ENCODE peak calls at places on chromosomes 11 and 22, in five cellular contexts. One of them, this sample, is unnamed.

GRCh38 chr11:62536301-62536957 is 10.2 kb downstream of the AHNAK start:
- DNase-seq in lower lobe of right lung: no peak
- DNase-seq in HCT116: no peak
- DNase-seq in mammary epithelial cell: no peak
- DNase-seq in Peyer's patch: no peak
- DNase-seq in this sample: no peak

GRCh38 chr22:47283616-47284270 is 521.3 kb downstream of the TBC1D22A start:
- DNase-seq in HCT116: no peak
- DNase-seq in mammary epithelial cell: no peak
- DNase-seq in lower lobe of right lung: no peak
- DNase-seq in Peyer's patch: peak; percentile 41
- DNase-seq in this sample: peak; percentile 54

GRCh38 chr11:66279092-66279797 is 1.3 kb downstream of the CNIH2 start:
- DNase-seq in Peyer's patch: no peak
- DNase-seq in lower lobe of right lung: no peak
- DNase-seq in mammary epithelial cell: no peak
- DNase-seq in HCT116: no peak
- DNase-seq in this sample: no peak

GRCh38 chr11:116073854-116074837 is 569.9 kb upstream of the CADM1 start:
- DNase-seq in lower lobe of right lung: no peak
- DNase-seq in mammary epithelial cell: no peak
- DNase-seq in HCT116: no peak
- DNase-seq in Peyer's patch: no peak
- DNase-seq in this sample: no peak

GRCh38 chr22:23218867-23219251 is 38.5 kb downstream of the BCR start:
- DNase-seq in lower lobe of right lung: peak; percentile 87
- DNase-seq in Peyer's patch: peak; percentile 58
- DNase-seq in mammary epithelial cell: no peak
- DNase-seq in HCT116: no peak
- DNase-seq in this sample: peak; percentile 90

GRCh38 chr11:95154514-95154913 is 64.9 kb downstream of the ENDOD1 start:
- DNase-seq in Peyer's patch: no peak
- DNase-seq in HCT116: peak; percentile 41
- DNase-seq in mammary epithelial cell: peak; percentile 62
- DNase-seq in lower lobe of right lung: no peak
- DNase-seq in this sample: no peak

GRCh38 chr11:60859616-60860250 is 4.0 kb upstream of the PTGDR2 start:
- DNase-seq in Peyer's patch: peak; percentile 7
- DNase-seq in mammary epithelial cell: no peak
- DNase-seq in HCT116: no peak
- DNase-seq in lower lobe of right lung: peak; percentile 3
- DNase-seq in this sample: no peak

GRCh38 chr11:8209208-8209807 is 40.5 kb upstream of the RIC3 start:
- DNase-seq in HCT116: no peak
- DNase-seq in mammary epithelial cell: no peak
- DNase-seq in lower lobe of right lung: no peak
- DNase-seq in Peyer's patch: no peak
- DNase-seq in this sample: no peak

GRCh38 chr11:5476184-5476819 is 12.2 kb upstream of the OR52D1 start:
- DNase-seq in mammary epithelial cell: peak; percentile 27
- DNase-seq in lower lobe of right lung: no peak
- DNase-seq in Peyer's patch: no peak
- DNase-seq in HCT116: peak; percentile 38
- DNase-seq in this sample: no peak

GRCh38 chr11:130379276-130379675 is 49.1 kb downstream of the ADAMTS8 start:
- DNase-seq in mammary epithelial cell: no peak
- DNase-seq in Peyer's patch: no peak
- DNase-seq in lower lobe of right lung: no peak
- DNase-seq in HCT116: no peak
- DNase-seq in this sample: no peak

GRCh38 chr11:3164540-3165151 is 464 bp downstream of the OSBPL5 start:
- DNase-seq in HCT116: no peak
- DNase-seq in mammary epithelial cell: no peak
- DNase-seq in lower lobe of right lung: peak; percentile 52
- DNase-seq in Peyer's patch: peak; percentile 56
- DNase-seq in this sample: peak; percentile 66

GRCh38 chr11:8288166-8288772 is 24.6 kb upstream of the LMO1 start:
- DNase-seq in mammary epithelial cell: no peak
- DNase-seq in HCT116: no peak
- DNase-seq in Peyer's patch: no peak
- DNase-seq in lower lobe of right lung: no peak
- DNase-seq in this sample: no peak

GRCh38 chr11:74278721-74279148 is 32.7 kb downstream of the P4HA3 start:
- DNase-seq in HCT116: no peak
- DNase-seq in mammary epithelial cell: peak; percentile 87
- DNase-seq in Peyer's patch: no peak
- DNase-seq in lower lobe of right lung: no peak
- DNase-seq in this sample: no peak

GRCh38 chr11:86577663-86578636 is 94.5 kb downstream of the ME3 start:
- DNase-seq in mammary epithelial cell: peak; percentile 70
- DNase-seq in HCT116: peak; percentile 58
- DNase-seq in lower lobe of right lung: peak; percentile 53
- DNase-seq in Peyer's patch: peak; percentile 80
- DNase-seq in this sample: no peak

GRCh38 chr11:108559340-108559739 is 34.2 kb downstream of the EXPH5 start:
- DNase-seq in Peyer's patch: no peak
- DNase-seq in mammary epithelial cell: peak; percentile 69
- DNase-seq in lower lobe of right lung: no peak
- DNase-seq in HCT116: no peak
- DNase-seq in this sample: no peak

GRCh38 chr11:74325649-74326645 is 14.5 kb upstream of the P4HA3 start:
- DNase-seq in mammary epithelial cell: no peak
- DNase-seq in HCT116: no peak
- DNase-seq in lower lobe of right lung: peak; percentile 74
- DNase-seq in Peyer's patch: no peak
- DNase-seq in this sample: peak; percentile 77

GRCh38 chr11:75105462-75105925 is 8.8 kb upstream of the OR2AT4 start:
- DNase-seq in Peyer's patch: no peak
- DNase-seq in mammary epithelial cell: no peak
- DNase-seq in HCT116: peak; percentile 39
- DNase-seq in lower lobe of right lung: no peak
- DNase-seq in this sample: no peak

GRCh38 chr22:50338860-50339462 is 4.2 kb upstream of the PPP6R2 start:
- DNase-seq in mammary epithelial cell: no peak
- DNase-seq in Peyer's patch: no peak
- DNase-seq in HCT116: no peak
- DNase-seq in lower lobe of right lung: no peak
- DNase-seq in this sample: no peak

GRCh38 chr22:41821449-41822030 is 11.4 kb upstream of the SREBF2 start:
- DNase-seq in HCT116: no peak
- DNase-seq in mammary epithelial cell: no peak
- DNase-seq in Peyer's patch: no peak
- DNase-seq in lower lobe of right lung: no peak
- DNase-seq in this sample: no peak

GRCh38 chr11:62948765-62949320 is 27.7 kb upstream of the CHRM1 start:
- DNase-seq in HCT116: no peak
- DNase-seq in mammary epithelial cell: no peak
- DNase-seq in lower lobe of right lung: no peak
- DNase-seq in Peyer's patch: no peak
- DNase-seq in this sample: no peak

GRCh38 chr11:77660947-77661346 is 23.4 kb upstream of the CLNS1A start:
- DNase-seq in mammary epithelial cell: peak; percentile 30
- DNase-seq in HCT116: no peak
- DNase-seq in lower lobe of right lung: no peak
- DNase-seq in Peyer's patch: no peak
- DNase-seq in this sample: no peak

GRCh38 chr11:16893456-16894076 is 120.6 kb downstream of the PLEKHA7 start:
- DNase-seq in HCT116: no peak
- DNase-seq in Peyer's patch: no peak
- DNase-seq in lower lobe of right lung: no peak
- DNase-seq in mammary epithelial cell: peak; percentile 43
- DNase-seq in this sample: no peak

GRCh38 chr22:20664594-20664959 is 109.3 kb upstream of the SERPIND1 start:
- DNase-seq in Peyer's patch: no peak
- DNase-seq in mammary epithelial cell: no peak
- DNase-seq in lower lobe of right lung: no peak
- DNase-seq in HCT116: no peak
- DNase-seq in this sample: no peak

GRCh38 chr22:38802671-38803121 is 8.8 kb upstream of the DNAL4 start:
- DNase-seq in mammary epithelial cell: peak; percentile 97
- DNase-seq in Peyer's patch: no peak
- DNase-seq in HCT116: peak; percentile 62
- DNase-seq in lower lobe of right lung: no peak
- DNase-seq in this sample: no peak

GRCh38 chr11:95269402-95269801 is 38.4 kb upstream of the SESN3 start:
- DNase-seq in lower lobe of right lung: no peak
- DNase-seq in HCT116: no peak
- DNase-seq in mammary epithelial cell: no peak
- DNase-seq in Peyer's patch: no peak
- DNase-seq in this sample: no peak

GRCh38 chr11:73280606-73281005 is 8.5 kb downstream of the P2RY6 start:
- DNase-seq in Peyer's patch: peak; percentile 22
- DNase-seq in lower lobe of right lung: no peak
- DNase-seq in HCT116: no peak
- DNase-seq in mammary epithelial cell: no peak
- DNase-seq in this sample: peak; percentile 57

GRCh38 chr22:38419864-38420172 is 35.2 kb downstream of the KCNJ4 start:
- DNase-seq in lower lobe of right lung: no peak
- DNase-seq in HCT116: no peak
- DNase-seq in mammary epithelial cell: no peak
- DNase-seq in Peyer's patch: no peak
- DNase-seq in this sample: no peak

GRCh38 chr11:12087075-12087775 is 23.2 kb upstream of the MICAL2 start:
- DNase-seq in mammary epithelial cell: peak; percentile 87
- DNase-seq in lower lobe of right lung: peak; percentile 68
- DNase-seq in Peyer's patch: peak; percentile 51
- DNase-seq in HCT116: peak; percentile 38
- DNase-seq in this sample: no peak

GRCh38 chr11:123593570-123593969 is 60.9 kb downstream of the SCN3B start:
- DNase-seq in lower lobe of right lung: no peak
- DNase-seq in Peyer's patch: no peak
- DNase-seq in mammary epithelial cell: no peak
- DNase-seq in HCT116: no peak
- DNase-seq in this sample: no peak

GRCh38 chr11:19111809-19112208 is 5.2 kb upstream of the ZDHHC13 start:
- DNase-seq in mammary epithelial cell: no peak
- DNase-seq in lower lobe of right lung: no peak
- DNase-seq in Peyer's patch: no peak
- DNase-seq in HCT116: no peak
- DNase-seq in this sample: no peak

DNA sequence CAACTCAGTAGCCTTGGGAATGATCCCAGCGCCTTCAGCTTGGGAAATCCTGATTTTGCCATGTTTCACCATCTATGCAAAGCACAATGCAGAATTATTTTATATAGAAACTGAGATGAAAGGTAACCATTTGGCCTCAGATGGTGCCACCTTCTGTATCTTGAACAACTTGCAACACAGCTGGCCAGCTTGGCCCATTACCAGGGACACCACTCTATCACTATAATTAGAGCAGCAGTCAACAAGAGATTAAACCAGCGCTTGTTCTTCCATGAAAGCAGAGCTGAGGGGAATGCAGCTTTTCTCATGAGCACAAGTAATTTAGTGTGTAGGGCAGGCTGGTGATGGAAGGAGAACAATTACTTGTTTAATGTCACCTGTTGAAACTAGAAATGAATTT is 6.7 kb upstream of the ZDHHC13 start:
- DNase-seq in Peyer's patch: no peak
- DNase-seq in lower lobe of right lung: no peak
- DNase-seq in mammary epithelial cell: no peak
- DNase-seq in HCT116: no peak
- DNase-seq in this sample: no peak
- TF ChIP-seq CTCF in Peyer's patch: peak; percentile 19
- TF ChIP-seq CTCF in lower lobe of right lung: no peak
- TF ChIP-seq CTCF in mammary epithelial cell: no peak
- TF ChIP-seq CTCF in HCT116: no peak
- TF ChIP-seq CTCF in this sample: no peak

GRCh38 chr22:49305215-49305965 is 522.3 kb downstream of the BRD1 start:
- DNase-seq in lower lobe of right lung: peak; percentile 65
- DNase-seq in Peyer's patch: peak; percentile 74
- DNase-seq in mammary epithelial cell: no peak
- DNase-seq in HCT116: peak; percentile 18
- DNase-seq in this sample: peak; percentile 83
- H3K27me3 ChIP-seq in lower lobe of right lung: peaks cover 24% of the 10 kb centered on the region
- H3K27me3 ChIP-seq in Peyer's patch: no peaks in the 10 kb centered on the region
- H3K27me3 ChIP-seq in mammary epithelial cell: no peaks in the 10 kb centered on the region
- H3K27me3 ChIP-seq in HCT116: peaks cover 17% of the 10 kb centered on the region
- H3K27me3 ChIP-seq in this sample: peaks cover 40% of the 10 kb centered on the region

DNA sequence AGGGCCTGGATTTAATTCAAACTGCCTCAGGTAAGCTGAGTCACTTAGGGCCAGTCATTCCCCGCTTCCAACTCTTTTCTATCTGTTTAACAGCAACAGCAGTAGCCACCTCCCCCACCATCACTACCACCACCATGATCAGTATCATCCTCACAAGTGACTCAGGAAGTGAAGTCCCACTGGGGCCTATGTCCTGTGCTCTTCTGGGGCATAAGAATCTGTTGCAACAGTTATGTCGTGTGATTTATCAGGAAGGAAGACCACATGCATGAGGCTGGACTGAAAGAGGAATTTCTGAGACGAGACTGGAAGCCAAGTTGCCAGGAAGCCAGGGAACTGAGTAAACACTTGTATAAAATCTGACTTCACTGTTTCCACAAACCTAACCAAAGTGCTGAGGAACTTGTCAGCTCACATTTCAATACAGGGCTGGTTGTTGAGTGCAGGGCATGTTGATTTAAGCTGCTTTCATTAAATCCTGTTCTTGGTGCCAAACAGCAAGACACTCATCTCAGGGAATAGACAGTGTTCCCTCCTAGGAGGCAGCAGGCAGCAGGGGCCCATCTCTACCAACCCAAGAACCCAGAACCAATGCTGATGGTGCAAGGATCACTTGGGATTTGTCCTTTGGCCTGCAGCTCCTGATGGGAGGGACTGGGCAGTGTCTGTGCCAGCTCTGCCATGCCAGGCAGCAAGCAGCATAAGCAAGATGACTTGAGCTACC is 226.7 kb upstream of the NARS2 start:
- DNase-seq in mammary epithelial cell: peak; percentile 50
- DNase-seq in lower lobe of right lung: no peak
- DNase-seq in HCT116: no peak
- DNase-seq in Peyer's patch: no peak
- DNase-seq in this sample: no peak
- H3K4me1 ChIP-seq in mammary epithelial cell: peaks cover 19% of the 10 kb centered on the region
- H3K4me1 ChIP-seq in lower lobe of right lung: peaks cover 49% of the 10 kb centered on the region
- H3K4me1 ChIP-seq in HCT116: no peaks in the 10 kb centered on the region
- H3K4me1 ChIP-seq in Peyer's patch: peaks cover 29% of the 10 kb centered on the region
- H3K4me1 ChIP-seq in this sample: peaks cover 38% of the 10 kb centered on the region

DNA sequence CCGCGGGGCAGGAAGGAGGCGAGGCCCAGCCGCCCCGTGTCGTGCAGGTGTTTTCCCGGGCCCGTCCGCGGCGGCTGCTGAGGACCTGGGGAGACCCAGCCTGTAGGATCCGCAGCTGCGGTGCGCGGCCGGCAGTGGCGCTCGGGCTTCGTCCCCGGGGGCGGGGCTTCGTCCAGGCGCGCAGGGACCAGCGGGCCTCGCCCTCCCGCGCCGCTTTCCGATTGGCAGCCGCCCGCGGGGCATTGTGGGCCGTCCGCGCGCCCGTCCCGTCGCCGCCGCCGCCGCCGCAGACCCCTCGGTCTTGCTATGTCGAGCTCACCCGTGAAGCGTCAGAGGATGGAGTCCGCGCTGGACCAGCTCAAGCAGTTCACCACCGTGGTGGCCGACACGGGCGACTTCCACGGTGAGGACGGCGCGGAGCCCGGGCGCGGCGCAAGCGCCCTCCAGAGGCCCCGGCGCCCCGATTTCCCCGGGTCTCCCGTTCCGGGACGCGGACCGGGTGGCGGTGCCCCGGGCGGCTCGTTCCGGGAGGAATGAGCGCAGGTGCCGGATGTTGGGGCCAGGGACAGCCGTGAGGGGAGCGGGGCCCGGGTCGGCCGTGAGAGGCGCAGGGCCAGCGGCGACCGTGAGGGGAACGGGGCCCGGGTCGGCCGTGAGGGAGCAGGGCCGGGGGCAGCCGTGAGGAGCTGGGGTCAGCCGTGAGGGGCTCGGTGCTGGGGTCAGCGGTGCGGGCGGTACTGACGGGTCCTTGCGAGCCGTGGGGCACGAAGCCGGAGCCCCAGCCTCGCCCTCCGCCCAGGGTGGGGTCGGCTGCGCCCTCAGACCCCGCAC is at the start of gene TALDO1:
- DNase-seq in Peyer's patch: peak; percentile 96
- DNase-seq in mammary epithelial cell: peak; percentile 86
- DNase-seq in HCT116: peak; percentile 57
- DNase-seq in lower lobe of right lung: peak; percentile 96
- DNase-seq in this sample: peak; percentile 97
- TF ChIP-seq CTCF in Peyer's patch: peak; percentile 43
- TF ChIP-seq CTCF in mammary epithelial cell: peak; percentile 5
- TF ChIP-seq CTCF in HCT116: no peak
- TF ChIP-seq CTCF in lower lobe of right lung: peak; percentile 39
- TF ChIP-seq CTCF in this sample: peak; percentile 30

This sample was measured in upper lobe of right lung.